ENCODE peak calls at places on chromosome 7, in four cellular contexts. One of them, this sample, is unnamed.

GRCh38 chr7:30926323-30926722 is 14.7 kb downstream of the AQP1 start:
- DNase-seq in GM12878: no peak
- DNase-seq in SK-N-SH: peak
- DNase-seq in HepG2: no peak
- DNase-seq in this sample: no peak

GRCh38 chr7:13185139-13185538 is 497.7 kb downstream of the ARL4A start:
- DNase-seq in HepG2: peak
- DNase-seq in GM12878: no peak
- DNase-seq in SK-N-SH: no peak
- DNase-seq in this sample: no peak

GRCh38 chr7:112453505-112454171 is 3.4 kb downstream of the IFRD1 start:
- DNase-seq in SK-N-SH: no peak
- DNase-seq in GM12878: no peak
- DNase-seq in HepG2: no peak
- DNase-seq in this sample: peak

GRCh38 chr7:116953727-116954442 is 584 bp downstream of the ST7 start:
- DNase-seq in HepG2: peak
- DNase-seq in SK-N-SH: peak
- DNase-seq in GM12878: no peak
- DNase-seq in this sample: peak

GRCh38 chr7:1357601-1358271 is 101.5 kb downstream of the MICALL2 start:
- DNase-seq in HepG2: no peak
- DNase-seq in SK-N-SH: peak
- DNase-seq in GM12878: no peak
- DNase-seq in this sample: no peak

GRCh38 chr7:155489158-155489840 is 31.4 kb downstream of the EN2 start:
- DNase-seq in GM12878: no peak
- DNase-seq in SK-N-SH: no peak
- DNase-seq in HepG2: no peak
- DNase-seq in this sample: no peak

GRCh38 chr7:150373049-150373801 is 4.6 kb downstream of the REPIN1 start:
- DNase-seq in HepG2: no peak
- DNase-seq in SK-N-SH: no peak
- DNase-seq in GM12878: no peak
- DNase-seq in this sample: no peak

GRCh38 chr7:142001163-142001874 is 5.6 kb downstream of the MGAM start:
- DNase-seq in HepG2: no peak
- DNase-seq in GM12878: no peak
- DNase-seq in SK-N-SH: no peak
- DNase-seq in this sample: peak

GRCh38 chr7:128931186-128931798 is 6.4 kb upstream of the IRF5 start:
- DNase-seq in SK-N-SH: no peak
- DNase-seq in HepG2: no peak
- DNase-seq in GM12878: no peak
- DNase-seq in this sample: no peak

GRCh38 chr7:51123322-51124021 is 193.1 kb downstream of the COBL start:
- DNase-seq in HepG2: no peak
- DNase-seq in SK-N-SH: no peak
- DNase-seq in GM12878: no peak
- DNase-seq in this sample: peak

GRCh38 chr7:96933067-96933645 is 72.2 kb upstream of the DLX6 start:
- DNase-seq in HepG2: no peak
- DNase-seq in GM12878: no peak
- DNase-seq in SK-N-SH: no peak
- DNase-seq in this sample: no peak

GRCh38 chr7:113968713-113969112 is 49.9 kb upstream of the PPP1R3A start:
- DNase-seq in SK-N-SH: no peak
- DNase-seq in HepG2: no peak
- DNase-seq in GM12878: no peak
- DNase-seq in this sample: no peak

GRCh38 chr7:92303761-92304160 is 58.0 kb downstream of the ANKIB1 start:
- DNase-seq in GM12878: no peak
- DNase-seq in HepG2: no peak
- DNase-seq in SK-N-SH: no peak
- DNase-seq in this sample: no peak

GRCh38 chr7:16645593-16646426 is at the start of the genes ANKMY2 and BZW2:
- DNase-seq in GM12878: peak
- DNase-seq in SK-N-SH: peak
- DNase-seq in HepG2: peak
- DNase-seq in this sample: peak

GRCh38 chr7:7932553-7932952 is 36.0 kb upstream of the GLCCI1 start:
- DNase-seq in SK-N-SH: no peak
- DNase-seq in GM12878: no peak
- DNase-seq in HepG2: no peak
- DNase-seq in this sample: no peak

GRCh38 chr7:388023-388355 is 98.0 kb downstream of the FOXL3 start:
- DNase-seq in GM12878: no peak
- DNase-seq in HepG2: no peak
- DNase-seq in SK-N-SH: no peak
- DNase-seq in this sample: no peak

GRCh38 chr7:47266131-47266706 is 315.7 kb downstream of the TNS3 start:
- DNase-seq in SK-N-SH: peak
- DNase-seq in HepG2: peak
- DNase-seq in GM12878: peak
- DNase-seq in this sample: peak

GRCh38 chr7:84216477-84216876 is 21.9 kb upstream of the SEMA3A start:
- DNase-seq in GM12878: no peak
- DNase-seq in HepG2: no peak
- DNase-seq in SK-N-SH: no peak
- DNase-seq in this sample: no peak

GRCh38 chr7:5139998-5140397 is 50.0 kb upstream of the WIPI2 start:
- DNase-seq in SK-N-SH: peak
- DNase-seq in GM12878: peak
- DNase-seq in HepG2: peak
- DNase-seq in this sample: peak

GRCh38 chr7:150846291-150847115 is 5.8 kb upstream of the AOC1 start:
- DNase-seq in HepG2: no peak
- DNase-seq in SK-N-SH: no peak
- DNase-seq in GM12878: no peak
- DNase-seq in this sample: no peak

GRCh38 chr7:100568176-100568935 is 5.3 kb downstream of the SAP25 start:
- DNase-seq in SK-N-SH: peak
- DNase-seq in HepG2: peak
- DNase-seq in GM12878: no peak
- DNase-seq in this sample: no peak

GRCh38 chr7:81029523-81029922 is 110.7 kb upstream of the SEMA3C start:
- DNase-seq in HepG2: no peak
- DNase-seq in GM12878: no peak
- DNase-seq in SK-N-SH: peak
- DNase-seq in this sample: no peak

GRCh38 chr7:155439311-155440017 is 18.5 kb upstream of the EN2 start:
- DNase-seq in SK-N-SH: no peak
- DNase-seq in HepG2: no peak
- DNase-seq in GM12878: no peak
- DNase-seq in this sample: no peak

GRCh38 chr7:3149961-3150516 is 106.4 kb upstream of the CARD11 start:
- DNase-seq in HepG2: no peak
- DNase-seq in GM12878: no peak
- DNase-seq in SK-N-SH: no peak
- DNase-seq in this sample: no peak

GRCh38 chr7:125567686-125568085 is 638.1 kb upstream of the POT1 start:
- DNase-seq in SK-N-SH: no peak
- DNase-seq in GM12878: no peak
- DNase-seq in HepG2: no peak
- DNase-seq in this sample: no peak

GRCh38 chr7:70693690-70694356 is 438.1 kb upstream of the GALNT17 start:
- DNase-seq in SK-N-SH: peak
- DNase-seq in HepG2: no peak
- DNase-seq in GM12878: no peak
- DNase-seq in this sample: peak

DNA sequence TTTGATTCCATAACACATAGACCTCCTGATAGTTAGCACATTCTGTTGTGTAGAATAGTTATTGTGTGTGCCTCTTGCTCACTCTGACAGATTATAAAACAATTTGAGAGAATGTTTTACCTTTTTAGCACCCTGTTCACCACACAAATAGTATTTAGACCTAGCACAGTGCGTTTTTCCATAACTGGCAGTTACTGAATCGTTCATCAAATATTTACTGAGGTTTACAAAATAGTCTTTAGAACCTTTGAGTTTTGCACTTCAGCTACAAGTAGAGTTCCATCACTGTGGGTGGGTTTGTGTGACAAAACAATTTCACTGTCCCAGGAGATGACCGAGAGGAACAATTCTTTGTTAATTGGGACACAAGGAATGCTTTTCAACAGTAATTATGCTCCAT is 62.2 kb downstream of the DNAH11 start:
- DNase-seq in SK-N-SH: no peak
- DNase-seq in HepG2: no peak
- DNase-seq in GM12878: no peak
- DNase-seq in this sample: no peak
- TF ChIP-seq CTCF in SK-N-SH: no peak
- TF ChIP-seq CTCF in HepG2: no peak
- TF ChIP-seq CTCF in GM12878: no peak
- TF ChIP-seq CTCF in this sample: no peak

GRCh38 chr7:22812350-22812749 is 10.3 kb downstream of the TOMM7 start:
- DNase-seq in HepG2: no peak
- DNase-seq in SK-N-SH: no peak
- DNase-seq in GM12878: no peak
- DNase-seq in this sample: no peak

GRCh38 chr7:22809902-22810642 is 12.6 kb downstream of the TOMM7 start:
- DNase-seq in SK-N-SH: no peak
- DNase-seq in HepG2: peak
- DNase-seq in GM12878: no peak
- DNase-seq in this sample: no peak

GRCh38 chr7:22810843-22811242 is 11.8 kb downstream of the TOMM7 start:
- DNase-seq in HepG2: no peak
- DNase-seq in SK-N-SH: no peak
- DNase-seq in GM12878: no peak
- DNase-seq in this sample: no peak

GRCh38 chr7:22814261-22815208 is 8.1 kb downstream of the TOMM7 start:
- DNase-seq in HepG2: peak
- DNase-seq in SK-N-SH: no peak
- DNase-seq in GM12878: no peak
- DNase-seq in this sample: peak

GRCh38 chr7:22811746-22812280 is 10.8 kb downstream of the TOMM7 start:
- DNase-seq in SK-N-SH: no peak
- DNase-seq in GM12878: no peak
- DNase-seq in HepG2: no peak
- DNase-seq in this sample: no peak
- TF ChIP-seq PBX3 in SK-N-SH: no peak
- TF ChIP-seq PBX3 in GM12878: no peak
- TF ChIP-seq PBX3 in HepG2: no peak
- TF ChIP-seq PBX3 in this sample: no peak

GRCh38 chr7:33854178-33854577 is 51.2 kb upstream of the BMPER start:
- DNase-seq in SK-N-SH: no peak
- DNase-seq in GM12878: no peak
- DNase-seq in HepG2: no peak
- DNase-seq in this sample: no peak

GRCh38 chr7:33850768-33851167 is 54.6 kb upstream of the BMPER start:
- DNase-seq in HepG2: no peak
- DNase-seq in SK-N-SH: no peak
- DNase-seq in GM12878: no peak
- DNase-seq in this sample: no peak

GRCh38 chr7:33852838-33853237 is 52.5 kb upstream of the BMPER start:
- DNase-seq in SK-N-SH: no peak
- DNase-seq in HepG2: no peak
- DNase-seq in GM12878: no peak
- DNase-seq in this sample: no peak

GRCh38 chr7:33853361-33854062 is 51.8 kb upstream of the BMPER start:
- DNase-seq in HepG2: no peak
- DNase-seq in SK-N-SH: no peak
- DNase-seq in GM12878: no peak
- DNase-seq in this sample: no peak

GRCh38 chr7:33854951-33855350 is 50.4 kb upstream of the BMPER start:
- DNase-seq in SK-N-SH: no peak
- DNase-seq in GM12878: no peak
- DNase-seq in HepG2: no peak
- DNase-seq in this sample: no peak
- TF ChIP-seq CHD2 in SK-N-SH: no peak
- TF ChIP-seq CHD2 in GM12878: no peak
- TF ChIP-seq CHD2 in HepG2: no peak
- TF ChIP-seq CHD2 in this sample: no peak

GRCh38 chr7:27662490-27663205 is at the start of gene HIBADH:
- DNase-seq in GM12878: peak
- DNase-seq in SK-N-SH: peak
- DNase-seq in HepG2: peak
- DNase-seq in this sample: peak
- TF ChIP-seq CTCF in GM12878: no peak
- TF ChIP-seq CTCF in SK-N-SH: peak
- TF ChIP-seq CTCF in HepG2: peak
- TF ChIP-seq CTCF in this sample: no peak

DNA sequence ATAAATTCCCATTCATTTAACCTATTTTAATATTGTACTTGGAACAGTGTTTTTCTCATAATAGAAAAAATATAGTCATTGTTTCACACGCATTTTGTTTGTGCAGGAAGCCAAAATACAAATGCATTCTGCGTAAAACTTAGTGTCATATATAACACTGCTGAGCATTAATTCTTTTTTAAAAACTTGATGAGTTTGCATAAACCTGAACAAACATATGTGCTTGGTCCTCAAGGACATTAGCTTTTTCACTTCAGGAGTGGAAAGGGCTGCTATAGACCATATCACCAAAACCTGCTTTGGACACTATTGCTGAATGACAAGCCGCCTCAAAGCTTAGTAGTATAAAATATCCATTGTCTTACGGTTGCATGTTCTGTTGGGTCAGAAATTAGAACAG is 101.6 kb upstream of the PRR15 start:
- DNase-seq in HepG2: no peak
- DNase-seq in SK-N-SH: no peak
- DNase-seq in GM12878: no peak
- DNase-seq in this sample: no peak
- TF ChIP-seq PBX3 in HepG2: no peak
- TF ChIP-seq PBX3 in SK-N-SH: no peak
- TF ChIP-seq PBX3 in GM12878: no peak
- TF ChIP-seq PBX3 in this sample: no peak

GRCh38 chr7:132169730-132170129 is 406.5 kb downstream of the PLXNA4 start:
- DNase-seq in GM12878: no peak
- DNase-seq in HepG2: no peak
- DNase-seq in SK-N-SH: no peak
- DNase-seq in this sample: no peak
- TF ChIP-seq CHD2 in GM12878: no peak
- TF ChIP-seq CHD2 in HepG2: no peak
- TF ChIP-seq CHD2 in SK-N-SH: no peak
- TF ChIP-seq CHD2 in this sample: no peak

GRCh38 chr7:22109761-22110160 is 164.1 kb upstream of the CDCA7L start:
- DNase-seq in HepG2: peak
- DNase-seq in SK-N-SH: peak
- DNase-seq in GM12878: no peak
- DNase-seq in this sample: peak
- TF ChIP-seq CTCF in HepG2: peak
- TF ChIP-seq CTCF in SK-N-SH: no peak
- TF ChIP-seq CTCF in GM12878: peak
- TF ChIP-seq CTCF in this sample: no peak

GRCh38 chr7:98880485-98880884 is 2.2 kb downstream of the TRRAP start:
- DNase-seq in HepG2: no peak
- DNase-seq in GM12878: no peak
- DNase-seq in SK-N-SH: no peak
- DNase-seq in this sample: no peak
- TF ChIP-seq PBX3 in HepG2: no peak
- TF ChIP-seq PBX3 in GM12878: no peak
- TF ChIP-seq PBX3 in SK-N-SH: no peak
- TF ChIP-seq PBX3 in this sample: no peak

This sample was measured in A549.